ENCODE peak calls at places on chromosomes 7 and 10, in ten cellular contexts. V, M, P, D, U, I, X, O, T and W are unnamed samples.

GRCh38 chr10:21172774-21173432 is 275.8 kb upstream of the NEBL start:
- DNase-seq in V (peak), M (no peak), P (no peak), D (no peak), U (peak), I (peak), X (no peak), O (peak), T (no peak), W (peak)

GRCh38 chr10:49310460-49310859 is 11.5 kb downstream of the C10orf71 start:
- DNase-seq in V (no peak), M (no peak), P (no peak), D (no peak), U (no peak), I (no peak), X (no peak), O (no peak), T (no peak), W (no peak)

GRCh38 chr10:101840741-101841453 is 2.7 kb downstream of the KCNIP2 start:
- DNase-seq in V (peak), M (peak), P (peak), D (peak), U (peak), I (peak), X (peak), O (peak), T (peak), W (peak)

GRCh38 chr7:16636533-16637173 is 8.9 kb downstream of the ANKMY2 start:
- DNase-seq in V (no peak), M (no peak), P (peak), D (no peak), U (no peak), I (no peak), X (peak), O (no peak), T (no peak), W (no peak)

GRCh38 chr7:73717991-73718405 is 1.5 kb downstream of the STX1A start:
- DNase-seq in V (no peak), M (no peak), P (peak), D (peak), U (peak), I (peak), X (peak), O (no peak), T (peak), W (no peak)

GRCh38 chr7:921071-921461 is 33.4 kb downstream of the ADAP1 start:
- DNase-seq in V (no peak), M (peak), P (no peak), D (no peak), U (no peak), I (no peak), X (no peak), O (no peak), T (no peak), W (no peak)

GRCh38 chr7:123860848-123861247 is 15.9 kb downstream of the HYAL4 start:
- DNase-seq in V (no peak), M (no peak), P (no peak), D (no peak), U (no peak), I (no peak), X (no peak), O (no peak), T (no peak), W (no peak)

GRCh38 chr7:139613971-139614411 is 90.5 kb downstream of the CLEC2L start:
- DNase-seq in V (no peak), M (no peak), P (no peak), D (no peak), U (no peak), I (no peak), X (no peak), O (no peak), T (no peak), W (no peak)

GRCh38 chr10:103433858-103434257 is 18.3 kb downstream of the CALHM2 start:
- DNase-seq in V (no peak), M (no peak), P (no peak), D (no peak), U (peak), I (no peak), X (no peak), O (no peak), T (no peak), W (no peak)

GRCh38 chr7:72161534-72161933 is 250.6 kb downstream of the CALN1 start:
- DNase-seq in V (no peak), M (no peak), P (no peak), D (no peak), U (no peak), I (no peak), X (no peak), O (no peak), T (no peak), W (peak)
- TF ChIP-seq CTCF in V (no peak), M (no peak), P (peak), D (no peak), U (no peak), I (no peak), X (no peak), O (no peak), T (peak), W (peak)

GRCh38 chr7:13279854-13280435 is 592.5 kb downstream of the ARL4A start:
- DNase-seq in V (no peak), M (no peak), P (no peak), D (peak), U (no peak), I (no peak), X (peak), O (no peak), T (peak), W (no peak)

GRCh38 chr7:13282377-13282980 is 595.0 kb downstream of the ARL4A start:
- DNase-seq in V (no peak), M (no peak), P (peak), D (no peak), U (no peak), I (no peak), X (peak), O (no peak), T (peak), W (no peak)

GRCh38 chr7:13278020-13278419 is 590.6 kb downstream of the ARL4A start:
- DNase-seq in V (no peak), M (no peak), P (no peak), D (no peak), U (no peak), I (no peak), X (no peak), O (no peak), T (no peak), W (no peak)

GRCh38 chr7:13276977-13277376 is 589.5 kb downstream of the ARL4A start:
- DNase-seq in V (no peak), M (no peak), P (peak), D (no peak), U (no peak), I (no peak), X (peak), O (no peak), T (peak), W (no peak)
- TF ChIP-seq CTCF in V (no peak), M (peak), P (peak), D (peak), U (peak), I (peak), X (no peak), O (no peak), T (peak), W (no peak)

DNA sequence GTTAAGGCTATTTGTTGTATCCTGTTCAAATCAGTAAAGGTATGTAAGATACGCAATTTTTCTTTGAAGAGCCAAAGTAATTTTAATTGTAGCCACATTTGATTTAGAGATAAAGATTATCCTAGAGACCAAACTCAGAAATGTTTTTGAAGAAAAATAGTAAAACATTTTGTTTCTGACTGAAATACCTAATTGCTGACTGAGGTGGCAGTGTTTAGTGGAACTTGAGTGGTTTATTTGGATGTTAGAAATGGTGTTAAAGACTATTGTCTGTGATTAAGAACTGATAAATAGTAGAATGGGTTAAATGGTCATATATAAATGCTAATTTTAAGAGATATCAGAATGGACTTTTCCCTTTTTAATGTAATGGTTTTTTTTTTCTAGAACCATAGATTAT is 15.3 kb downstream of the EDRF1 start:
- DNase-seq in V (no peak), M (no peak), P (no peak), D (no peak), U (no peak), I (no peak), X (no peak), O (no peak), T (no peak), W (no peak)
- TF ChIP-seq CTCF in V (no peak), M (no peak), P (peak), D (no peak), U (no peak), I (no peak), X (no peak), O (no peak), T (peak), W (no peak)

DNA sequence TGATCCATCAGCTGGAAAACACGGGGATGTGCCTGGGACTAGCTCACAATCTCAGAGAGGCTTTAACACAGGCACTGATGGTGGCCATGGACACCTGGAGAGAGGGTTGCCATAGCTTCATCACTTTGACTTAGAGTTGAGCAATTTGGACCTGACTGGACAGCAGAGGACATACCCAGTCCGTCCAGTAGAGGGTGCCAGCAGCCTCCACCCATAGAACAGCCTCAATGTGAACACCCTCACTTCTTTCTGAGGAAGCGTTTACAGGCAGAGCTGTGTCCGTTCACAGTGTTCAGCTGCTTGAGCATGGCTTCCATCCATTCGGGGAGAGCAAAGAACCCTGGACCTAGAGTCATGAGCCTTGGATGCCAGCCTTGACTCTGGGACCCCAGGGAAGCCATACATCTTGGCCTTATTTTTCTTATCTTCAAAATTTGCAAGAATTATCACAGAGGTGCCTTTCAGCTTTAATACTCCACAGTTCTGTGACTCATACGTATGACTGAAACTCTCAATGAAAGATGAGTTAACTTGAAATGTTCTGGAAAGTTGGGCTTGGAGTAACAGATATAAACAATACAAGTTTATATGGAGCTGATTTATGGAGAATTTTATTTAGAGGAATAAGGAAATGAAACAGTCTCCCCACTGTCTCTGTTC is 302.9 kb upstream of the PODXL start:
- DNase-seq in V (peak), M (peak), P (peak), D (peak), U (peak), I (peak), X (peak), O (peak), T (peak), W (peak)
- TF ChIP-seq CTCF in V (peak), M (peak), P (peak), D (peak), U (peak), I (peak), X (peak), O (peak), T (peak), W (peak)

GRCh38 chr10:95242581-95243317 is 48.1 kb downstream of the PDLIM1 start:
- DNase-seq in V (no peak), M (no peak), P (peak), D (no peak), U (peak), I (peak), X (peak), O (no peak), T (peak), W (peak)
- TF ChIP-seq CTCF in V (peak), M (peak), P (peak), D (peak), U (peak), I (peak), X (peak), O (no peak), T (peak), W (peak)

GRCh38 chr7:131224996-131225395 is 102.7 kb upstream of the MKLN1 start:
- DNase-seq in V (no peak), M (no peak), P (peak), D (no peak), U (no peak), I (no peak), X (no peak), O (no peak), T (no peak), W (no peak)

GRCh38 chr7:131221061-131221460 is 106.6 kb upstream of the MKLN1 start:
- DNase-seq in V (no peak), M (no peak), P (no peak), D (no peak), U (no peak), I (no peak), X (no peak), O (no peak), T (no peak), W (no peak)

GRCh38 chr7:131219277-131220041 is 108.2 kb upstream of the MKLN1 start:
- DNase-seq in V (peak), M (peak), P (no peak), D (no peak), U (peak), I (no peak), X (no peak), O (no peak), T (peak), W (no peak)

GRCh38 chr7:131223151-131223550 is 104.5 kb upstream of the MKLN1 start:
- DNase-seq in V (no peak), M (no peak), P (no peak), D (no peak), U (no peak), I (no peak), X (no peak), O (no peak), T (no peak), W (no peak)

GRCh38 chr7:131222171-131222570 is 105.5 kb upstream of the MKLN1 start:
- DNase-seq in V (no peak), M (no peak), P (peak), D (no peak), U (no peak), I (no peak), X (no peak), O (no peak), T (peak), W (no peak)
- TF ChIP-seq CTCF in V (no peak), M (no peak), P (peak), D (no peak), U (no peak), I (no peak), X (no peak), O (no peak), T (peak), W (no peak)

GRCh38 chr7:34902181-34902580 is 135.1 kb downstream of the DPY19L1 start:
- DNase-seq in V (no peak), M (no peak), P (no peak), D (no peak), U (no peak), I (no peak), X (no peak), O (no peak), T (no peak), W (peak)

GRCh38 chr7:34895202-34895601 is 142.1 kb downstream of the DPY19L1 start:
- DNase-seq in V (no peak), M (no peak), P (no peak), D (no peak), U (no peak), I (no peak), X (no peak), O (no peak), T (no peak), W (no peak)

GRCh38 chr7:34904987-34905386 is 132.3 kb downstream of the DPY19L1 start:
- DNase-seq in V (no peak), M (no peak), P (no peak), D (no peak), U (no peak), I (no peak), X (no peak), O (no peak), T (no peak), W (no peak)

GRCh38 chr7:34900891-34901493 is 136.3 kb downstream of the DPY19L1 start:
- DNase-seq in V (no peak), M (no peak), P (no peak), D (no peak), U (no peak), I (no peak), X (no peak), O (no peak), T (peak), W (no peak)
- TF ChIP-seq CTCF in V (no peak), M (no peak), P (no peak), D (no peak), U (no peak), I (peak), X (no peak), O (no peak), T (peak), W (peak)

GRCh38 chr7:33334349-33334748 is 205.0 kb downstream of the BBS9 start:
- DNase-seq in V (no peak), M (no peak), P (peak), D (no peak), U (no peak), I (peak), X (peak), O (no peak), T (peak), W (peak)
- TF ChIP-seq CTCF in V (no peak), M (peak), P (peak), D (peak), U (no peak), I (peak), X (no peak), O (no peak), T (peak), W (peak)

GRCh38 chr10:34723746-34724145 is 91.3 kb downstream of the PARD3 start:
- DNase-seq in V (no peak), M (no peak), P (peak), D (no peak), U (peak), I (peak), X (peak), O (peak), T (no peak), W (peak)
- TF ChIP-seq CTCF in V (peak), M (peak), P (peak), D (peak), U (peak), I (peak), X (peak), O (peak), T (peak), W (peak)